ENCODE peak calls at places on chromosomes 7 and 10, in nine cellular contexts. Q, T, M, X, B, P, G, E and V are unnamed samples.

GRCh38 chr7:23136216-23136615 is 30.6 kb downstream of the KLHL7 start:
- DNase-seq in Q (no peak), T (no peak), M (no peak), X (no peak), B (no peak), P (no peak), G (no peak), E (peak; percentile 41), V (no peak)

GRCh38 chr10:125149278-125150047 is 10.9 kb downstream of the CTBP2 start:
- DNase-seq in Q (peak; percentile 79), T (no peak), M (peak; percentile 82), X (no peak), B (no peak), P (no peak), G (peak; percentile 41), E (peak; percentile 77), V (no peak)

GRCh38 chr7:139523199-139523941 is at the start of gene CLEC2L:
- DNase-seq in Q (peak; percentile 6), T (no peak), M (peak; percentile 8), X (no peak), B (no peak), P (peak; percentile 41), G (no peak), E (no peak), V (no peak)

GRCh38 chr10:105370697-105371096 is 729.6 kb downstream of the SORCS3 start:
- DNase-seq in Q (no peak), T (no peak), M (no peak), X (no peak), B (no peak), P (no peak), G (no peak), E (no peak), V (no peak)

GRCh38 chr10:100972904-100973535 is 3.7 kb downstream of the SEMA4G start:
- DNase-seq in Q (no peak), T (peak; percentile 40), M (no peak), X (no peak), B (no peak), P (no peak), G (no peak), E (no peak), V (no peak)

GRCh38 chr10:44102726-44103255 is 282.1 kb downstream of the CXCL12 start:
- DNase-seq in Q (no peak), T (no peak), M (peak; percentile 66), X (no peak), B (no peak), P (no peak), G (no peak), E (peak; percentile 29), V (no peak)

GRCh38 chr10:102616071-102616770 is 28.1 kb upstream of the TRIM8 start:
- DNase-seq in Q (no peak), T (no peak), M (no peak), X (no peak), B (no peak), P (no peak), G (no peak), E (no peak), V (no peak)

GRCh38 chr7:43108255-43109011 is 4.0 kb upstream of the HECW1 start:
- DNase-seq in Q (peak; percentile 52), T (peak; percentile 71), M (peak; percentile 57), X (no peak), B (no peak), P (peak; percentile 58), G (peak; percentile 26), E (peak; percentile 37), V (no peak)

GRCh38 chr7:23713285-23714235 is 3.5 kb downstream of the STK31 start:
- DNase-seq in Q (peak; percentile 66), T (no peak), M (peak; percentile 91), X (no peak), B (no peak), P (no peak), G (no peak), E (peak; percentile 97), V (peak; percentile 54)

GRCh38 chr7:22563115-22563514 is 63.1 kb upstream of the STEAP1B start:
- DNase-seq in Q (no peak), T (no peak), M (peak; percentile 9), X (no peak), B (no peak), P (no peak), G (no peak), E (no peak), V (no peak)

GRCh38 chr10:60801538-60801937 is 23.3 kb downstream of the CDK1 start:
- DNase-seq in Q (no peak), T (no peak), M (no peak), X (no peak), B (no peak), P (no peak), G (no peak), E (no peak), V (no peak)

GRCh38 chr7:134328900-134329299 is 12.2 kb upstream of the SLC35B4 start:
- DNase-seq in Q (no peak), T (no peak), M (no peak), X (no peak), B (no peak), P (no peak), G (no peak), E (no peak), V (no peak)

GRCh38 chr10:18216482-18216881 is 76.3 kb downstream of the CACNB2 start:
- DNase-seq in Q (peak; percentile 37), T (no peak), M (peak; percentile 28), X (no peak), B (no peak), P (no peak), G (peak; percentile 37), E (peak; percentile 28), V (no peak)

GRCh38 chr10:49690673-49691356 is 11.4 kb downstream of the C10orf53 start:
- DNase-seq in Q (peak; percentile 21), T (no peak), M (no peak), X (no peak), B (no peak), P (no peak), G (no peak), E (no peak), V (no peak)

GRCh38 chr10:77195101-77195500 is 442.5 kb downstream of the KCNMA1 start:
- DNase-seq in Q (peak; percentile 89), T (no peak), M (peak; percentile 93), X (no peak), B (no peak), P (no peak), G (peak; percentile 27), E (peak; percentile 97), V (peak; percentile 65)

GRCh38 chr7:158824028-158824427 is 5.3 kb downstream of the ESYT2 start:
- DNase-seq in Q (no peak), T (no peak), M (no peak), X (peak; percentile 53), B (peak; percentile 82), P (no peak), G (no peak), E (peak; percentile 34), V (no peak)

GRCh38 chr10:91313761-91314520 is 93.5 kb downstream of the PCGF5 start:
- DNase-seq in Q (peak; percentile 81), T (no peak), M (peak; percentile 62), X (no peak), B (no peak), P (no peak), G (peak; percentile 75), E (peak; percentile 76), V (peak; percentile 79)

GRCh38 chr10:119533473-119533872 is 9.0 kb downstream of the RGS10 start:
- DNase-seq in Q (no peak), T (no peak), M (no peak), X (no peak), B (no peak), P (no peak), G (no peak), E (no peak), V (no peak)

GRCh38 chr10:97543025-97543546 is 29.5 kb upstream of the ANKRD2 start:
- DNase-seq in Q (peak; percentile 95), T (peak; percentile 77), M (peak; percentile 97), X (no peak), B (no peak), P (peak; percentile 78), G (peak; percentile 89), E (peak; percentile 99), V (peak; percentile 96)

GRCh38 chr10:125538947-125539649 is 143.9 kb downstream of the TEX36 start:
- DNase-seq in Q (no peak), T (no peak), M (no peak), X (no peak), B (no peak), P (no peak), G (no peak), E (no peak), V (no peak)

GRCh38 chr10:24150853-24151252 is 58.1 kb upstream of the KIAA1217 start:
- DNase-seq in Q (no peak), T (no peak), M (no peak), X (no peak), B (no peak), P (no peak), G (no peak), E (no peak), V (no peak)

GRCh38 chr10:61897671-61898434 is 3.6 kb upstream of the ARID5B start:
- DNase-seq in Q (peak; percentile 47), T (no peak), M (peak; percentile 63), X (no peak), B (peak; percentile 9), P (peak; percentile 32), G (no peak), E (peak; percentile 73), V (no peak)

GRCh38 chr7:30285067-30285530 is 702 bp downstream of the ZNRF2 start:
- DNase-seq in Q (peak; percentile 18), T (peak; percentile 79), M (no peak), X (peak; percentile 22), B (no peak), P (peak; percentile 47), G (no peak), E (peak; percentile 40), V (no peak)

GRCh38 chr10:33174674-33175073 is 159.8 kb downstream of the NRP1 start:
- DNase-seq in Q (no peak), T (no peak), M (no peak), X (no peak), B (no peak), P (no peak), G (no peak), E (no peak), V (no peak)

GRCh38 chr7:26705567-26705966 is 158.8 kb downstream of the SKAP2 start:
- DNase-seq in Q (peak; percentile 90), T (no peak), M (peak; percentile 96), X (no peak), B (no peak), P (no peak), G (peak; percentile 89), E (peak; percentile 91), V (peak; percentile 90)

GRCh38 chr7:116802144-116802747 is 60.1 kb upstream of the CAPZA2 start:
- DNase-seq in Q (no peak), T (no peak), M (peak; percentile 81), X (no peak), B (no peak), P (no peak), G (no peak), E (peak; percentile 86), V (no peak)